ENCODE peak calls at places on chromosomes 4 and X, in ten cellular contexts. I is lower lobe of right lung, K is SK-N-SH, E is upper lobe of right lung, X is endodermal cell, A is prostate gland, U is GM23338, V is Peyer's patch, L is testis, G is fibroblast of lung. J is an unnamed sample.
A peak's percentile ranks its signal among the peaks of the same experiment; 100 is the strongest.

GRCh38 chr4:504076-504475 is 5.1 kb downstream of the PIGG start:
- DNase-seq in A (no peak), E (no peak), V (no peak), X (no peak), I (no peak), G (peak; percentile 50), K (no peak), L (peak; percentile 34), U (no peak), J (no peak)

GRCh38 chr4:78704981-78705757 is 71.0 kb upstream of the BMP2K start:
- DNase-seq in U (no peak), I (no peak), G (peak; percentile 80), K (no peak), L (peak; percentile 16), E (no peak), A (no peak), V (no peak), X (no peak), J (no peak)

GRCh38 chrX:20118065-20118824 is 1.5 kb upstream of the MAP7D2 start:
- DNase-seq in G (no peak), K (no peak), L (no peak), E (no peak), A (no peak), V (no peak), X (no peak), I (no peak), U (no peak), J (no peak)

GRCh38 chr4:73916172-73916925 is 47.2 kb downstream of the CXCL1 start:
- DNase-seq in E (no peak), I (no peak), L (no peak), U (no peak), X (no peak), V (no peak), A (no peak), G (peak; percentile 56), K (no peak), J (no peak)

GRCh38 chr4:955931-956381 is 17.4 kb downstream of the DGKQ start:
- DNase-seq in E (peak; percentile 57), L (no peak), U (no peak), I (no peak), A (no peak), X (no peak), K (peak; percentile 29), G (no peak), V (no peak), J (no peak)

GRCh38 chr4:82666970-82667665 is 105.3 kb upstream of the TMEM150C start:
- DNase-seq in X (no peak), E (no peak), U (no peak), K (no peak), V (no peak), L (no peak), I (no peak), G (peak; percentile 31), A (no peak), J (no peak)

GRCh38 chr4:1843852-1844251 is 12.1 kb downstream of the LETM1 start:
- DNase-seq in E (no peak), L (peak; percentile 69), I (no peak), A (no peak), V (no peak), G (no peak), K (no peak), X (no peak), U (no peak), J (no peak)

GRCh38 chr4:4302416-4302815 is 12.4 kb downstream of the ZBTB49 start:
- DNase-seq in L (no peak), A (no peak), X (no peak), U (no peak), E (no peak), K (no peak), G (no peak), I (no peak), V (peak; percentile 9), J (no peak)

GRCh38 chrX:96685205-96686099 is 810 bp downstream of the DIAPH2 start:
- DNase-seq in G (peak; percentile 53), X (peak; percentile 75), I (peak; percentile 54), E (peak; percentile 74), U (peak; percentile 22), L (peak; percentile 53), K (peak; percentile 39), V (peak; percentile 17), A (peak; percentile 3), J (peak; percentile 12)

GRCh38 chr4:26584725-26585124 is 841 bp downstream of the TBC1D19 start:
- DNase-seq in G (no peak), K (no peak), L (no peak), V (no peak), A (no peak), X (no peak), E (no peak), I (no peak), U (no peak), J (no peak)

GRCh38 chr4:105969575-105969974 is 74.3 kb downstream of the NPNT start:
- DNase-seq in L (no peak), E (no peak), A (no peak), G (no peak), K (no peak), V (no peak), U (no peak), I (no peak), X (no peak), J (no peak)

GRCh38 chr4:16627999-16628398 is 270.4 kb downstream of the LDB2 start:
- DNase-seq in A (no peak), G (peak; percentile 96), U (no peak), X (no peak), K (no peak), E (no peak), L (no peak), I (no peak), V (no peak), J (no peak)

GRCh38 chrX:9765072-9765736 is 443 bp downstream of the GPR143 start:
- DNase-seq in U (peak; percentile 50), L (no peak), K (no peak), I (no peak), X (peak; percentile 74), E (no peak), G (no peak), A (no peak), V (no peak), J (no peak)

GRCh38 chr4:39976141-39976944 is 1.4 kb downstream of the PDS5A start:
- DNase-seq in U (peak; percentile 95), A (peak; percentile 74), E (peak; percentile 85), L (peak; percentile 85), V (peak; percentile 73), X (peak; percentile 92), I (peak; percentile 77), K (peak; percentile 84), G (peak; percentile 69), J (peak; percentile 55)

GRCh38 chrX:36957425-36958328 is 50.5 kb upstream of the FAM47C start:
- DNase-seq in G (peak; percentile 2), X (peak; percentile 90), U (peak; percentile 60), I (peak; percentile 56), V (no peak), L (no peak), K (peak; percentile 36), E (peak; percentile 79), A (peak; percentile 7), J (no peak)

GRCh38 chr4:22237846-22238513 is 277.9 kb downstream of the ADGRA3 start:
- DNase-seq in X (no peak), L (no peak), A (no peak), U (peak; percentile 5), G (peak; percentile 7), V (no peak), E (no peak), K (no peak), I (no peak), J (peak; percentile 1)

GRCh38 chrX:96140796-96141195 is 543.8 kb upstream of the DIAPH2 start:
- DNase-seq in L (no peak), I (no peak), A (no peak), X (no peak), U (no peak), K (no peak), E (no peak), G (no peak), V (no peak), J (no peak)

DNA sequence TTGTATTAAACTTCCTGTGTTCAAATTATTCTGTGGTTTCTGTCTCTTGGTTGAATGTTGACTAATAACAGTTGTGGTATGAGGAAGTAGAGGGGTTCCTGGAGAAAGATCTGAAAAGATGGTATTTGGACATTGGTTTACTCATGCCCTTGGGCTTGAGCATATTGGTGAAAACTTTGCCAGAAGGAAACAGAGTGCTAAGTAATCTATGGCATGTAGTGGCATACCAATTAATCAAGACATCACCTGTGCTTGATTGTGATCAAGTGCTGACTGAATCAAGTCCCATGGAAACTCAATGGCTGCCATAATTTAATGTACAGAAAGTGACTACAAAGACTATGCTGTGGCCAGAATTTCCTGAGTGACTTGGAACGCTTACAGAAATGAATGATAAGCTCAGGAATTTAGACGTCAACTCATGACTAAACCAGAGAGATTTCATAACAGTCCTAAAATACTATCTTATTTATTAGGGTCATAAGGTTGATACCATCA is 2063.0 kb downstream of the ARAP2 start:
- DNase-seq in X (no peak), V (no peak), A (no peak), G (peak; percentile 90), U (no peak), E (no peak), L (no peak), K (no peak), I (no peak), J (no peak)
- H3K27ac ChIP-seq in X (no peak overlapping the region), V (no peak overlapping the region), A (no peak overlapping the region), G (peak overlapping the region; percentile 78), U (no peak overlapping the region), E (no peak overlapping the region), L (no peak overlapping the region), K (no peak overlapping the region), I (no peak overlapping the region), J (no peak overlapping the region)

GRCh38 chrX:18995216-18995615 is 11.3 kb upstream of the PHKA2 start:
- DNase-seq in I (no peak), V (no peak), X (no peak), K (no peak), L (no peak), E (no peak), U (no peak), G (peak; percentile 83), A (no peak), J (no peak)
- H3K27ac ChIP-seq in I (no peak overlapping the region), V (no peak overlapping the region), X (no peak overlapping the region), K (no peak overlapping the region), L (no peak overlapping the region), E (no peak overlapping the region), U (no peak overlapping the region), G (peak overlapping the region; percentile 77), A (no peak overlapping the region), J (no peak overlapping the region)

GRCh38 chrX:45768666-45769065 is 568.0 kb upstream of the DIPK2B start:
- DNase-seq in E (no peak), V (no peak), A (no peak), L (no peak), K (no peak), X (no peak), I (no peak), U (no peak), G (no peak), J (no peak)
- H3K27ac ChIP-seq in E (peak overlapping the region; percentile 88), V (peak overlapping the region; percentile 87), A (peak overlapping the region; percentile 67), L (no peak overlapping the region), K (peak overlapping the region; percentile 81), X (no peak overlapping the region), I (peak overlapping the region; percentile 84), U (no peak overlapping the region), G (peak overlapping the region; percentile 93), J (peak overlapping the region; percentile 76)

DNA sequence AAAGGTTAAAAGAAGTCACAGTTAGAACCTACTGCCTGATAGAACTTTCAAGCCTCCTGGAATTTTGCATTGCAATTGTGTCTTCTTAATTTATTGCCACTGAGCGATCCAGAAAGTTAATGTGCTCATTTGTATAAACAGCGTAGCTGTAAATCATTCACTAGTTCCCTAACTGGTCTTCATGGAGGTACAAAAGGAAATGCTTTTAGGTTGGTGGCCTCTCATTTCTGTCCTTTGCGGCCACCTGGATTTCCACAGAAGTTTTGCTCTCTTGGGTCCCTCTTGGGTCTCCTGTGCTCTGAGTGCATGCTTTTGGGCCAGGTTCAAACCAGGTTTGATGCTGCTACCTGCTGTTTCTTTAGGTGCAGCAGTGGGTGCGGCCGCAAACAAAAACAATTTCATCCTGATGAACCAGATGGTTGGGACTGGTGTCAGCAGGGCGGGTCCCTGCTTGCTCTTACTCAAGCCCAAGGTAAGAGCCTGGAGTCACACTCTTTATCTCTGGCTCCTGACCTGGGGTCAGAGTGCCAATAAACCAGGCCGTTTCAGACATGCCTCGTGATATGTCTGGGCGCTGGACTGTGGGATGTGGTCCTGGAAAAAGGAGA is 270.0 kb downstream of the PTTG2 start:
- DNase-seq in A (peak; percentile 31), K (no peak), I (no peak), L (no peak), U (no peak), E (no peak), X (no peak), G (no peak), V (no peak), J (no peak)
- H3K27ac ChIP-seq in A (peak overlapping the region; percentile 50), K (no peak overlapping the region), I (no peak overlapping the region), L (no peak overlapping the region), U (no peak overlapping the region), E (no peak overlapping the region), X (no peak overlapping the region), G (no peak overlapping the region), V (peak overlapping the region; percentile 91), J (no peak overlapping the region)

J was measured in naive thymus-derived CD4-positive, alpha-beta T cell.